ENCODE peak calls at places on chromosomes 4 and X, in six cellular contexts. One of them, this sample, is unnamed.

GRCh38 chr4:55808187-55808586 is 11.4 kb upstream of the EXOC1L start:
- DNase-seq in H9: no peak
- DNase-seq in IMR-90: no peak
- DNase-seq in trophoblast cell: no peak
- DNase-seq in neuronal stem cell: no peak
- DNase-seq in H1: no peak
- DNase-seq in this sample: no peak

GRCh38 chrX:2220829-2221567 is 279.8 kb downstream of the DHRSX start:
- DNase-seq in H1: no peak
- DNase-seq in H9: no peak
- DNase-seq in neuronal stem cell: no peak
- DNase-seq in IMR-90: no peak
- DNase-seq in trophoblast cell: no peak
- DNase-seq in this sample: no peak

GRCh38 chr4:166165829-166166420 is 292.9 kb downstream of the TLL1 start:
- DNase-seq in IMR-90: peak; percentile 68
- DNase-seq in trophoblast cell: peak; percentile 14
- DNase-seq in H9: no peak
- DNase-seq in neuronal stem cell: peak; percentile 74
- DNase-seq in H1: no peak
- DNase-seq in this sample: peak; percentile 79

GRCh38 chrX:106862972-106863688 is 40.0 kb downstream of the RIPPLY1 start:
- DNase-seq in H1: peak; percentile 58
- DNase-seq in neuronal stem cell: peak; percentile 1
- DNase-seq in IMR-90: peak; percentile 2
- DNase-seq in H9: peak; percentile 71
- DNase-seq in trophoblast cell: peak; percentile 2
- DNase-seq in this sample: no peak

GRCh38 chr4:128725405-128725804 is 84.1 kb upstream of the JADE1 start:
- DNase-seq in trophoblast cell: no peak
- DNase-seq in H1: no peak
- DNase-seq in neuronal stem cell: no peak
- DNase-seq in H9: no peak
- DNase-seq in IMR-90: no peak
- DNase-seq in this sample: no peak

GRCh38 chr4:15365641-15366040 is 62.2 kb upstream of the C1QTNF7 start:
- DNase-seq in H9: no peak
- DNase-seq in neuronal stem cell: no peak
- DNase-seq in trophoblast cell: no peak
- DNase-seq in H1: no peak
- DNase-seq in IMR-90: no peak
- DNase-seq in this sample: no peak

GRCh38 chr4:36269116-36269515 is 12.3 kb upstream of the DTHD1 start:
- DNase-seq in H1: no peak
- DNase-seq in neuronal stem cell: no peak
- DNase-seq in trophoblast cell: no peak
- DNase-seq in H9: no peak
- DNase-seq in IMR-90: no peak
- DNase-seq in this sample: no peak

GRCh38 chr4:31539279-31540074 is 819.3 kb downstream of the PCDH7 start:
- DNase-seq in IMR-90: no peak
- DNase-seq in neuronal stem cell: no peak
- DNase-seq in H9: no peak
- DNase-seq in H1: no peak
- DNase-seq in trophoblast cell: no peak
- DNase-seq in this sample: no peak

GRCh38 chr4:184355111-184355604 is 119.2 kb downstream of the IRF2 start:
- DNase-seq in H1: peak; percentile 22
- DNase-seq in H9: peak; percentile 19
- DNase-seq in neuronal stem cell: no peak
- DNase-seq in trophoblast cell: peak; percentile 9
- DNase-seq in IMR-90: peak; percentile 93
- DNase-seq in this sample: peak; percentile 87

GRCh38 chr4:141697116-141697515 is 60.7 kb downstream of the IL15 start:
- DNase-seq in IMR-90: no peak
- DNase-seq in trophoblast cell: no peak
- DNase-seq in H9: no peak
- DNase-seq in neuronal stem cell: no peak
- DNase-seq in H1: no peak
- DNase-seq in this sample: no peak

GRCh38 chr4:69836321-69836720 is 23.6 kb downstream of the SULT1E1 start:
- DNase-seq in IMR-90: no peak
- DNase-seq in trophoblast cell: no peak
- DNase-seq in H9: no peak
- DNase-seq in neuronal stem cell: no peak
- DNase-seq in H1: no peak
- DNase-seq in this sample: no peak

GRCh38 chr4:40629401-40630334 is at the start of gene RBM47:
- DNase-seq in trophoblast cell: peak; percentile 92
- DNase-seq in H9: peak; percentile 84
- DNase-seq in IMR-90: peak; percentile 40
- DNase-seq in neuronal stem cell: peak; percentile 54
- DNase-seq in H1: peak; percentile 88
- DNase-seq in this sample: peak; percentile 73

GRCh38 chrX:14359316-14359715 is 170.0 kb upstream of the GLRA2 start:
- DNase-seq in IMR-90: no peak
- DNase-seq in trophoblast cell: no peak
- DNase-seq in H9: no peak
- DNase-seq in neuronal stem cell: no peak
- DNase-seq in H1: no peak
- DNase-seq in this sample: no peak

GRCh38 chr4:140645196-140645595 is 76.4 kb upstream of the UCP1 start:
- DNase-seq in trophoblast cell: no peak
- DNase-seq in H1: no peak
- DNase-seq in IMR-90: no peak
- DNase-seq in neuronal stem cell: no peak
- DNase-seq in H9: no peak
- DNase-seq in this sample: no peak

GRCh38 chr4:48047421-48047844 is 30.9 kb downstream of the NIPAL1 start:
- DNase-seq in IMR-90: no peak
- DNase-seq in neuronal stem cell: no peak
- DNase-seq in H9: no peak
- DNase-seq in trophoblast cell: no peak
- DNase-seq in H1: no peak
- DNase-seq in this sample: no peak

GRCh38 chr4:3387943-3388348 is 53.8 kb upstream of the HGFAC start:
- DNase-seq in trophoblast cell: peak; percentile 54
- DNase-seq in neuronal stem cell: no peak
- DNase-seq in H1: peak; percentile 47
- DNase-seq in H9: no peak
- DNase-seq in IMR-90: peak; percentile 23
- DNase-seq in this sample: peak; percentile 84

GRCh38 chr4:110163327-110164070 is 34.9 kb downstream of the ELOVL6 start:
- DNase-seq in neuronal stem cell: no peak
- DNase-seq in H9: no peak
- DNase-seq in H1: no peak
- DNase-seq in IMR-90: peak; percentile 88
- DNase-seq in trophoblast cell: peak; percentile 50
- DNase-seq in this sample: peak; percentile 70

GRCh38 chrX:38854305-38854704 is 53.0 kb downstream of the MID1IP1 start:
- DNase-seq in H9: no peak
- DNase-seq in H1: no peak
- DNase-seq in trophoblast cell: no peak
- DNase-seq in neuronal stem cell: no peak
- DNase-seq in IMR-90: no peak
- DNase-seq in this sample: no peak

GRCh38 chr4:125728568-125728967 is 413.8 kb downstream of the FAT4 start:
- DNase-seq in H1: no peak
- DNase-seq in neuronal stem cell: no peak
- DNase-seq in trophoblast cell: peak; percentile 62
- DNase-seq in H9: no peak
- DNase-seq in IMR-90: peak; percentile 98
- DNase-seq in this sample: peak; percentile 95

GRCh38 chr4:8346838-8347605 is 77.5 kb downstream of the HTRA3 start:
- DNase-seq in neuronal stem cell: no peak
- DNase-seq in H9: no peak
- DNase-seq in trophoblast cell: no peak
- DNase-seq in IMR-90: no peak
- DNase-seq in H1: no peak
- DNase-seq in this sample: no peak

GRCh38 chr4:78885598-78885997 is 53.6 kb downstream of the PAQR3 start:
- DNase-seq in H1: no peak
- DNase-seq in trophoblast cell: peak; percentile 17
- DNase-seq in IMR-90: peak; percentile 48
- DNase-seq in neuronal stem cell: no peak
- DNase-seq in H9: no peak
- DNase-seq in this sample: no peak

GRCh38 chr4:165175879-165176278 is 31.5 kb upstream of the KLHL2 start:
- DNase-seq in H9: no peak
- DNase-seq in neuronal stem cell: no peak
- DNase-seq in IMR-90: no peak
- DNase-seq in trophoblast cell: no peak
- DNase-seq in H1: no peak
- DNase-seq in this sample: no peak

GRCh38 chr4:113673450-113673849 is 88.1 kb downstream of the CAMK2D start:
- DNase-seq in H9: peak; percentile 47
- DNase-seq in trophoblast cell: no peak
- DNase-seq in neuronal stem cell: no peak
- DNase-seq in IMR-90: peak; percentile 54
- DNase-seq in H1: no peak
- DNase-seq in this sample: peak; percentile 29

GRCh38 chrX:69919749-69920148 is 130.0 kb downstream of the AWAT2 start:
- DNase-seq in H9: no peak
- DNase-seq in H1: no peak
- DNase-seq in IMR-90: no peak
- DNase-seq in trophoblast cell: peak; percentile 0
- DNase-seq in neuronal stem cell: peak; percentile 14
- DNase-seq in this sample: no peak

GRCh38 chr4:149630079-149630478 is 185.6 kb downstream of the IQCM start:
- DNase-seq in neuronal stem cell: no peak
- DNase-seq in H1: no peak
- DNase-seq in IMR-90: no peak
- DNase-seq in H9: no peak
- DNase-seq in trophoblast cell: no peak
- DNase-seq in this sample: no peak

GRCh38 chr4:77599378-77599777 is 6.2 kb upstream of the CXCL13 start:
- DNase-seq in trophoblast cell: peak; percentile 21
- DNase-seq in neuronal stem cell: no peak
- DNase-seq in H1: no peak
- DNase-seq in H9: peak; percentile 52
- DNase-seq in IMR-90: peak; percentile 41
- DNase-seq in this sample: peak; percentile 52

GRCh38 chr4:20418865-20419451 is 167.3 kb downstream of the SLIT2 start:
- DNase-seq in H9: no peak
- DNase-seq in IMR-90: peak; percentile 79
- DNase-seq in neuronal stem cell: no peak
- DNase-seq in trophoblast cell: no peak
- DNase-seq in H1: no peak
- DNase-seq in this sample: peak; percentile 77

GRCh38 chr4:138275216-138275615 is 33.1 kb upstream of the SLC7A11 start:
- DNase-seq in H9: no peak
- DNase-seq in trophoblast cell: no peak
- DNase-seq in neuronal stem cell: no peak
- DNase-seq in H1: no peak
- DNase-seq in IMR-90: no peak
- DNase-seq in this sample: no peak
- H3K14ac ChIP-seq in H9: no peak overlapping the region
- H3K14ac ChIP-seq in trophoblast cell: no peak overlapping the region
- H3K14ac ChIP-seq in neuronal stem cell: no peak overlapping the region
- H3K14ac ChIP-seq in H1: no peak overlapping the region
- H3K14ac ChIP-seq in IMR-90: peak overlapping the region; percentile 55
- H3K14ac ChIP-seq in this sample: no peak overlapping the region

GRCh38 chr4:11878241-11878640 is 449.5 kb upstream of the HS3ST1 start:
- DNase-seq in neuronal stem cell: no peak
- DNase-seq in trophoblast cell: no peak
- DNase-seq in H9: no peak
- DNase-seq in H1: no peak
- DNase-seq in IMR-90: no peak
- DNase-seq in this sample: no peak

GRCh38 chr4:11876104-11876503 is 447.4 kb upstream of the HS3ST1 start:
- DNase-seq in neuronal stem cell: no peak
- DNase-seq in IMR-90: no peak
- DNase-seq in H1: no peak
- DNase-seq in H9: no peak
- DNase-seq in trophoblast cell: no peak
- DNase-seq in this sample: no peak

DNA sequence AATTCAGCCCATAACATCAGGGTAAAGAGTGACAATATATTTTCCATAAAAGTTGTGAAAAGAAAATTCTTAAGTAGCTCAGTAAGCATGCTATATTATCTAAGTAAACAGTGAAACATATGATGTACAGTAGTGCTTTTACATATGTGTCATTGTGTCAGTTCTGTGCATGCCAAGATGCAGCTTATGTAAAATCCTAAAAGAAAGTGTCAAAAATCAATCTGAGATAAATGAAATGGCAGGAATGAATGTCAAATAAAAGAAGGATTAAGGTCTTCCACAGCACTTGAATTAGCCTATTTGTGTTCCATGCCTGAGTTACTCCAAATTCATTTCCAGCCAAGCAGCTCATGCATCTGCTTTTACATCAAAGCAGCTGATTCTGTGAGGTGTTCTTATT is 452.7 kb upstream of the HS3ST1 start:
- DNase-seq in neuronal stem cell: no peak
- DNase-seq in IMR-90: no peak
- DNase-seq in trophoblast cell: no peak
- DNase-seq in H1: no peak
- DNase-seq in H9: no peak
- DNase-seq in this sample: no peak
- H3K14ac ChIP-seq in neuronal stem cell: no peak overlapping the region
- H3K14ac ChIP-seq in IMR-90: no peak overlapping the region
- H3K14ac ChIP-seq in trophoblast cell: no peak overlapping the region
- H3K14ac ChIP-seq in H1: no peak overlapping the region
- H3K14ac ChIP-seq in H9: no peak overlapping the region
- H3K14ac ChIP-seq in this sample: no peak overlapping the region

DNA sequence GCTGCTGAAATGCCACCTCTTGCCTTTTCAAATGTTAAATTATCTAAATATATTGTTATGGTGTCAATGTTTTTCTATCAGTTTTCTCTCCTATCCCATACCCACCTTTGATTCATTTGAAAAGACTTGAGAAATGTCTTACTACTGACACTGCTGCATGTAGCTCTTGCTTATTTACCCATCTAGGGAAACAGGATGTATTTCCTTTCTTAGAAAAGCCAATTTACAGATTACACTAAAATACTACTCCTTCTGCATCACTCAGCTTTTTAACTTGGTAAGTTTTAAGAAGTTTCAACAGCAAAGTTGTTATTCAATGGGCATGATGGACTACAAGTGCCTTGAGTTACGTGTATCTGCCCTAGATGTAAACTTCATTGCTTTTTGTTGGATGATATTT is 13.2 kb upstream of the KCNE5 start:
- DNase-seq in trophoblast cell: no peak
- DNase-seq in H1: no peak
- DNase-seq in neuronal stem cell: no peak
- DNase-seq in IMR-90: no peak
- DNase-seq in H9: no peak
- DNase-seq in this sample: no peak
- H3K14ac ChIP-seq in trophoblast cell: no peak overlapping the region
- H3K14ac ChIP-seq in H1: no peak overlapping the region
- H3K14ac ChIP-seq in neuronal stem cell: no peak overlapping the region
- H3K14ac ChIP-seq in IMR-90: no peak overlapping the region
- H3K14ac ChIP-seq in H9: no peak overlapping the region
- H3K14ac ChIP-seq in this sample: no peak overlapping the region

DNA sequence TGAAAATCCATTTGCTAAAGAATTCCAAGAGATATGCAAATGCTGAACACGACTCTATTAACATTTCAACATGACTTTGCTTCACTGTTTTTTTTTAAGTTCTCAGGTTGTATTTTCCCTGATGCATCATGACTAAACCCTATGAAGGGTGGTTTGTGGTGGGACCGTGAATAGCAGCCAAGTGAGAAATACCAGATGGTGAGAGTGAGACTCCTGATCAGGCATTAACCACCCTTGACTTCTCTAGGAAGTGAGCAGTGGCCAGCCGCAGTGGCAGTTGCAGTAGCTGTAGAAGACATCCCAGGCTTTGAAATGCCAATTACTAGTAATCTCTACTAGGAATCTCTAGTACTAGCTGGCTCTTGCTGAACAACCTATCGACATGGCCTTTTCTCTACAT is 383.4 kb downstream of the FAM133A start:
- DNase-seq in IMR-90: no peak
- DNase-seq in trophoblast cell: no peak
- DNase-seq in neuronal stem cell: no peak
- DNase-seq in H1: no peak
- DNase-seq in H9: no peak
- DNase-seq in this sample: no peak
- H3K14ac ChIP-seq in IMR-90: no peak overlapping the region
- H3K14ac ChIP-seq in trophoblast cell: no peak overlapping the region
- H3K14ac ChIP-seq in neuronal stem cell: no peak overlapping the region
- H3K14ac ChIP-seq in H1: no peak overlapping the region
- H3K14ac ChIP-seq in H9: no peak overlapping the region
- H3K14ac ChIP-seq in this sample: no peak overlapping the region